ENCODE peak calls at places on chromosomes 12 and 14, in six cellular contexts. G is A549, Y is fibroblast of mammary gland, R is pancreas, B is left ventricle myocardium inferior, Z is AG08396. C is an unnamed sample.

GRCh38 chr14:59215353-59215752 is 26.9 kb downstream of the DAAM1 start:
- DNase-seq in G (no peak), Y (peak), R (peak), B (peak), Z (peak), C (no peak)

GRCh38 chr12:31492599-31493196 is 98.2 kb downstream of the DENND5B start:
- DNase-seq in G (no peak), Y (no peak), R (no peak), B (no peak), Z (no peak), C (peak)

GRCh38 chr14:102539544-102540309 is 30.2 kb upstream of the ANKRD9 start:
- DNase-seq in G (no peak), Y (peak), R (no peak), B (peak), Z (no peak), C (peak)

GRCh38 chr12:86914716-86915115 is 658.5 kb upstream of the MGAT4C start:
- DNase-seq in G (peak), Y (peak), R (no peak), B (no peak), Z (peak), C (peak)

GRCh38 chr12:32365473-32366064 is 33.8 kb upstream of the FGD4 start:
- DNase-seq in G (peak), Y (peak), R (peak), B (peak), Z (peak), C (peak)

GRCh38 chr14:72619071-72619710 is 274.7 kb downstream of the DPF3 start:
- DNase-seq in G (no peak), Y (peak), R (no peak), B (no peak), Z (no peak), C (no peak)

GRCh38 chr14:63677891-63678379 is 36.3 kb upstream of the WDR89 start:
- DNase-seq in G (peak), Y (peak), R (no peak), B (no peak), Z (no peak), C (peak)

GRCh38 chr12:111523587-111523986 is 75.5 kb downstream of the ATXN2 start:
- DNase-seq in G (no peak), Y (no peak), R (no peak), B (no peak), Z (no peak), C (no peak)